ENCODE peak calls at places on chromosome 15, in seven cellular contexts. O is upper lobe of left lung, W is thyroid gland, Y is tibial nerve, S is spleen, K is heart left ventricle, E is uterus. R is an unnamed sample.
A peak's percentile ranks its signal among the peaks of the same experiment; 100 is the strongest.

GRCh38 chr15:100779331-100780207 is 100.1 kb upstream of the ALDH1A3 start:
- DNase-seq in K (no peak), W (no peak), Y (peak; percentile 8), S (no peak), O (peak; percentile 6), E (peak; percentile 7), R (no peak)

GRCh38 chr15:77983708-77984445 is 93.6 kb downstream of the TBC1D2B start:
- DNase-seq in W (no peak), Y (no peak), K (peak; percentile 9), S (peak; percentile 73), O (no peak), E (peak; percentile 19), R (no peak)

GRCh38 chr15:65004993-65005392 is 15.3 kb upstream of the SPG21 start:
- DNase-seq in S (no peak), O (no peak), K (no peak), Y (no peak), E (no peak), W (no peak), R (no peak)

GRCh38 chr15:75342221-75342620 is 4.6 kb upstream of the NEIL1 start:
- DNase-seq in W (no peak), Y (no peak), O (no peak), K (no peak), S (peak; percentile 19), E (no peak), R (no peak)

GRCh38 chr15:70596354-70597055 is 166.9 kb downstream of the UACA start:
- DNase-seq in O (no peak), S (no peak), Y (no peak), W (no peak), K (no peak), E (no peak), R (no peak)

GRCh38 chr15:55407631-55407948 is 569 bp downstream of the CCPG1 start:
- DNase-seq in K (no peak), E (no peak), Y (no peak), O (no peak), S (no peak), W (no peak), R (no peak)

GRCh38 chr15:41233367-41233771 is 2.3 kb downstream of the CHP1 start:
- DNase-seq in O (no peak), Y (no peak), K (no peak), W (no peak), S (no peak), E (no peak), R (no peak)

GRCh38 chr15:76155742-76156141 is 96.0 kb downstream of the TMEM266 start:
- DNase-seq in O (no peak), K (no peak), W (no peak), E (no peak), Y (no peak), S (no peak), R (no peak)

GRCh38 chr15:29636140-29636539 is 186.1 kb downstream of the TJP1 start:
- DNase-seq in E (no peak), S (no peak), Y (no peak), O (peak; percentile 40), K (no peak), W (peak; percentile 92), R (no peak)

GRCh38 chr15:75891895-75892294 is 11.8 kb upstream of the FBXO22 start:
- DNase-seq in Y (no peak), O (no peak), W (no peak), K (no peak), E (no peak), S (no peak), R (no peak)

DNA sequence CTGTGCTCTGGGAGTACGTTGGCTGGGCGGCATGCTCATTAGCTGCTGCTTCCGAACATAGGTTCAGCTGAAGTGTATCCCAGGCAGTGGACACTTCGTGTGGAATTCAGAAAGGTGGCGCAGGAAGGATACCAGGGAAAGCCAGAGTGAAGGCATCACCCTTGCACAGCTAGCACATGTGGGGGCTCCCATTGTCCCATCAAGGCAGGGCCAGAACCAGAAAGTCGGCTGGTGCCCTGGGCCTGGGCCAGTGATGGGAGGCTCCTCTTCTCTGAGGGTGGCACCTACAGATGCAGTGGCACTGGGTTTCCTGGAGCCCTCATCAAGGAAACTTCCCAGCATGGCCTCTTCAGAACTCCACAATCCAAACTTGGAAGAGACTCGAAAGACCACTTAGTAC is 56.6 kb downstream of the PGPEP1L start:
- DNase-seq in E (no peak), W (no peak), S (peak; percentile 58), Y (no peak), O (no peak), K (no peak), R (no peak)
- H3K27ac ChIP-seq in E (peak overlapping the region; percentile 78), W (peak overlapping the region; percentile 99), S (no peak overlapping the region), Y (peak overlapping the region; percentile 16), O (peak overlapping the region; percentile 84), K (no peak overlapping the region), R (no peak overlapping the region)

GRCh38 chr15:73826711-73827243 is 46.6 kb upstream of the TBC1D21 start:
- DNase-seq in O (no peak), K (no peak), S (no peak), W (no peak), Y (no peak), E (no peak), R (no peak)
- H3K4me1 ChIP-seq in O (no peaks in the 10 kb centered on the region), K (no peaks in the 10 kb centered on the region), S (no peaks in the 10 kb centered on the region), W (no peaks in the 10 kb centered on the region), Y (no peaks in the 10 kb centered on the region), E (no peaks in the 10 kb centered on the region), R (no peaks in the 10 kb centered on the region)

GRCh38 chr15:67548862-67549651 is 6.6 kb downstream of the MAP2K5 start:
- DNase-seq in Y (no peak), W (no peak), K (peak; percentile 27), S (no peak), O (peak; percentile 69), E (no peak), R (no peak)

GRCh38 chr15:67549736-67550135 is 7.2 kb downstream of the MAP2K5 start:
- DNase-seq in W (no peak), S (no peak), E (no peak), O (no peak), K (no peak), Y (no peak), R (no peak)

GRCh38 chr15:67548532-67548852 is 6.0 kb downstream of the MAP2K5 start:
- DNase-seq in K (no peak), S (no peak), O (no peak), E (no peak), Y (no peak), W (no peak), R (no peak)

GRCh38 chr15:67550522-67550921 is 8.0 kb downstream of the MAP2K5 start:
- DNase-seq in W (no peak), K (no peak), O (no peak), Y (no peak), S (no peak), E (no peak), R (no peak)

DNA sequence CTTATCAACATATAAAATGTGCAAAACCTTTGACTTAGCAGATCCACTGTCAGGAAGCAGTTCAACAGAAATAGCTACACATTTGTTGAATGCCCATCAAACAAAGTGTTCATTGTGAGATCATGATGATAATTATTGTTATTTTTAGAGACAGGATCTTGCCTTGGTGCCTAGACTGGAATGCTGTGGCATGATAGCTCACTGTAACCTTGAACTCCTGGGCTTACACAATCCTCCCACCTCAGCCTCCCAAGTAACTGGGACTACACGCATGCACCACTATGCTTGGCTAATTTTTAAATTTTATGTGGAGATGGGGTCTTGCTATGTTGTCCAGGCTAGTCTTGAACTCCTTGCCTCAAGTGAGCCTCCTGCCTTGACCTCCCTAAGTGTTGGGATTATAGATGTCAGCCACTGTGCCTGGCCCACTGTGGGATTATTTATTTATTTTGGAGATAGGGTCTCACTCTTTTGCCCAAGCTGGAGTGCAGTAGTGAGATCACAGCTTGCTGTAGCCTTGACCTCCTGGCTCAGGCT is 8.8 kb downstream of the MAP2K5 start:
- DNase-seq in S (no peak), Y (no peak), W (no peak), O (no peak), E (no peak), K (no peak), R (no peak)
- TF ChIP-seq POLR2A in S (no peak), Y (no peak), W (no peak), O (no peak), E (no peak), K (no peak), R (no peak)

GRCh38 chr15:63348392-63348791 is 33.3 kb downstream of the CA12 start:
- DNase-seq in E (no peak), Y (no peak), W (peak; percentile 96), S (peak; percentile 83), O (peak; percentile 68), K (peak; percentile 64), R (no peak)
- H3K27ac ChIP-seq in E (no peak overlapping the region), Y (peak overlapping the region; percentile 14), W (peak overlapping the region; percentile 71), S (peak overlapping the region; percentile 51), O (no peak overlapping the region), K (no peak overlapping the region), R (no peak overlapping the region)

DNA sequence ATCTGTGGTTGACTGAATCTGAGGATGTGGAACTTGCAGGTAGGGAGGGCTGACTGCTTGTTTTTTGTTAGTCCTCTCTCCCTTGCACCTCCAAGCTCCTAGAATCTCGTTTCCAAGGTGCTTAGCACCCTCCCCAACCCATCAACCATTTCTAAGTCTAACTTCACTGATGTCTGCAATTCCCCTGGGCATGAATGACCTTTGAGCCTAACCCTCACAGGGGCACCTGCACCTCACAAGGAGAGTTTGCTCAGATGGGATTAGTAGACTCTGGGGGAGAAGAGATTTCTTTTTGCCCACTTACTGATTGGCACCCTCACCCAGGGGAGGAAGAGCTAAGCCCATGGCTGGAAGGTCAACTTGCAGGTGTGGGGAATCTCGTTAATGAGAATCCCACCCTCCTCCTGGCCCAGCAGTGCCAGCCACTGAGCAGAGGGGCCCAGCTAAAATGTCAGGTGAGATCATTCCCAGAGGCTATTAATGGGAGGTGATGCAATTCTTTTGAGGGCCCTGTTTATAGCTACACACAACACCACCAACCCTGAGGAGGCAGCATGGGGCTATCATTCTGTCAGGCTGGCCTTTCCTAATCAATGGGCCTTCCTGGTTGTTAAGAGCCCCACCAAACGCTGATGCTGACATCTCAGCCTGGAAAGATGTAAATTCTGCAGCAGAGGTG is 81.6 kb upstream of the HERC1 start:
- DNase-seq in K (peak; percentile 32), S (peak; percentile 24), O (no peak), E (no peak), Y (no peak), W (no peak), R (no peak)
- H3K4me1 ChIP-seq in K (peaks cover 44% of the 10 kb centered on the region), S (peaks cover 39% of the 10 kb centered on the region), O (peaks cover 10% of the 10 kb centered on the region), E (no peaks in the 10 kb centered on the region), Y (no peaks in the 10 kb centered on the region), W (peaks cover 13% of the 10 kb centered on the region), R (peaks cover 41% of the 10 kb centered on the region)

R was measured in gastrocnemius medialis.